ENCODE peak calls at places on chromosomes 16 and 17, in seven cellular contexts. R, Q, Y, T, B, F and E are unnamed samples.

GRCh38 chr17:18225562-18226283 is at the start of gene LLGL1:
- DNase-seq in B (no peak), T (no peak), Q (no peak), R (no peak), F (no peak), Y (peak), E (peak)

GRCh38 chr17:45115015-45115625 is 17.2 kb downstream of the PLCD3 start:
- DNase-seq in Q (no peak), B (no peak), R (no peak), T (no peak), F (no peak), Y (no peak), E (no peak)

GRCh38 chr16:57184890-57185445 is 871 bp downstream of the PSME3IP1 start:
- DNase-seq in Y (no peak), R (no peak), B (no peak), T (no peak), F (no peak), Q (no peak), E (no peak)

GRCh38 chr16:80806957-80807356 is 2.6 kb upstream of the CDYL2 start:
- DNase-seq in R (no peak), B (no peak), T (peak), Y (peak), Q (no peak), F (no peak), E (no peak)

GRCh38 chr16:48531011-48531962 is 78.7 kb downstream of the N4BP1 start:
- DNase-seq in F (no peak), Q (peak), B (no peak), T (no peak), R (peak), Y (no peak), E (no peak)

GRCh38 chr16:86299882-86300490 is 210.3 kb upstream of the FOXF1 start:
- DNase-seq in B (no peak), Y (no peak), T (no peak), R (peak), Q (no peak), F (no peak), E (no peak)

GRCh38 chr16:2819939-2820835 is 3.1 kb downstream of the PRSS21 start:
- DNase-seq in F (no peak), Y (no peak), R (peak), B (no peak), T (no peak), Q (no peak), E (no peak)

GRCh38 chr16:46721885-46722284 is 26.3 kb downstream of the MYLK3 start:
- DNase-seq in F (no peak), Q (no peak), T (no peak), Y (no peak), B (no peak), R (no peak), E (no peak)

GRCh38 chr17:12566281-12567002 is 99.2 kb upstream of the MYOCD start:
- DNase-seq in Q (no peak), Y (no peak), T (no peak), B (no peak), R (no peak), F (no peak), E (no peak)

GRCh38 chr16:81315271-81316175 is 761 bp downstream of the GAN start:
- DNase-seq in R (peak), Q (peak), T (no peak), Y (peak), F (peak), B (no peak), E (peak)

GRCh38 chr16:50068550-50068949 is 2.8 kb downstream of the HEATR3 start:
- DNase-seq in B (no peak), Y (no peak), R (no peak), F (no peak), Q (no peak), T (peak), E (no peak)

GRCh38 chr16:50204426-50205108 is 51.5 kb downstream of the TENT4B start:
- DNase-seq in F (no peak), B (no peak), R (no peak), T (no peak), Q (no peak), Y (no peak), E (no peak)

GRCh38 chr17:1997587-1998425 is 27.3 kb downstream of the RTN4RL1 start:
- DNase-seq in Y (no peak), Q (no peak), T (no peak), F (no peak), B (no peak), R (no peak), E (peak)

GRCh38 chr16:67884684-67885083 is at the start of gene NRN1L:
- DNase-seq in B (no peak), T (peak), Q (peak), R (peak), Y (no peak), F (no peak), E (peak)

GRCh38 chr16:46949216-46949892 is 24.1 kb downstream of the DNAJA2 start:
- DNase-seq in R (no peak), T (no peak), B (no peak), Q (no peak), F (no peak), Y (no peak), E (no peak)